ENCODE peak calls at places on chromosome 12, in eight cellular contexts. E is H9; C is cardiac fibroblast; H is retina; J is neural crest cell; V is germinal center; T is activated CD4-positive, alpha-beta T cell treated with anti-CD3 and anti-CD28 coated beads for 4 hours; L is retinal pigment epithelial cell. P is an unnamed sample.

GRCh38 chr12:3187846-3188755 is 110.9 kb downstream of the TSPAN9 start:
- DNase-seq in E (no peak), C (no peak), H (no peak), J (no peak), V (no peak), T (no peak), L (no peak), P (no peak)

GRCh38 chr12:9951026-9951652 is 19.0 kb upstream of the CLEC2A start:
- DNase-seq in E (no peak), C (no peak), H (no peak), J (no peak), V (no peak), T (no peak), L (no peak), P (no peak)

GRCh38 chr12:52837781-52838736 is 3.9 kb upstream of the KRT79 start:
- DNase-seq in E (peak; percentile 23), C (peak; percentile 26), H (no peak), J (no peak), V (no peak), T (no peak), L (no peak), P (no peak)

GRCh38 chr12:31832740-31833540 is 104.1 kb upstream of the AMN1 start:
- DNase-seq in E (no peak), C (no peak), H (no peak), J (no peak), V (peak; percentile 15), T (peak; percentile 19), L (no peak), P (peak; percentile 52)

GRCh38 chr12:50050410-50051280 is 6.8 kb upstream of the ASIC1 start:
- DNase-seq in E (peak; percentile 69), C (peak; percentile 93), H (peak; percentile 68), J (no peak), V (no peak), T (no peak), L (no peak), P (no peak)

GRCh38 chr12:108306014-108306501 is 33.1 kb downstream of the CMKLR1 start:
- DNase-seq in E (no peak), C (peak; percentile 38), H (no peak), J (no peak), V (no peak), T (no peak), L (no peak), P (no peak)

GRCh38 chr12:95146767-95147166 is 70.5 kb downstream of the FGD6 start:
- DNase-seq in E (no peak), C (no peak), H (peak; percentile 56), J (no peak), V (no peak), T (no peak), L (no peak), P (no peak)

GRCh38 chr12:27652174-27652763 is 44.0 kb upstream of the REP15 start:
- DNase-seq in E (peak; percentile 58), C (peak; percentile 90), H (peak; percentile 29), J (peak; percentile 61), V (peak; percentile 34), T (peak; percentile 48), L (no peak), P (peak; percentile 69)

GRCh38 chr12:52338241-52338960 is 17.2 kb upstream of the KRT83 start:
- DNase-seq in E (no peak), C (no peak), H (no peak), J (no peak), V (no peak), T (no peak), L (no peak), P (no peak)

GRCh38 chr12:122079038-122079531 is 529 bp downstream of the MLXIP start:
- DNase-seq in E (peak; percentile 72), C (peak; percentile 21), H (peak; percentile 71), J (peak; percentile 27), V (no peak), T (no peak), L (no peak), P (no peak)

GRCh38 chr12:9404469-9405260 is 196.5 kb upstream of the PZP start:
- DNase-seq in E (no peak), C (no peak), H (no peak), J (no peak), V (no peak), T (no peak), L (no peak), P (no peak)

GRCh38 chr12:54522213-54522612 is 24.7 kb downstream of the NCKAP1L start:
- DNase-seq in E (no peak), C (peak; percentile 17), H (no peak), J (no peak), V (no peak), T (no peak), L (no peak), P (no peak)

GRCh38 chr12:117367006-117367638 is 5.7 kb upstream of the NOS1 start:
- DNase-seq in E (peak; percentile 88), C (peak; percentile 78), H (peak; percentile 87), J (peak; percentile 85), V (peak; percentile 75), T (peak; percentile 20), L (peak; percentile 10), P (peak; percentile 68)

GRCh38 chr12:55929306-55929791 is 1.6 kb upstream of the DGKA start:
- DNase-seq in E (no peak), C (no peak), H (no peak), J (no peak), V (peak; percentile 88), T (peak; percentile 81), L (no peak), P (peak; percentile 99)

GRCh38 chr12:96329018-96329417 is 71.2 kb downstream of the CDK17 start:
- DNase-seq in E (no peak), C (no peak), H (no peak), J (no peak), V (no peak), T (no peak), L (no peak), P (no peak)

GRCh38 chr12:91126516-91126915 is 15.2 kb upstream of the LUM start:
- DNase-seq in E (no peak), C (no peak), H (no peak), J (no peak), V (no peak), T (no peak), L (no peak), P (no peak)

GRCh38 chr12:70721216-70721615 is 84.0 kb upstream of the PTPRB start:
- DNase-seq in E (no peak), C (no peak), H (peak; percentile 61), J (no peak), V (no peak), T (no peak), L (no peak), P (no peak)

GRCh38 chr12:86838709-86839108 is 582.5 kb upstream of the MGAT4C start:
- DNase-seq in E (peak; percentile 25), C (peak; percentile 45), H (peak; percentile 11), J (no peak), V (no peak), T (no peak), L (no peak), P (no peak)

GRCh38 chr12:62438098-62438692 is 28.4 kb upstream of the MON2 start:
- DNase-seq in E (no peak), C (peak; percentile 75), H (peak; percentile 44), J (peak; percentile 68), V (peak; percentile 39), T (peak; percentile 65), L (no peak), P (peak; percentile 60)

P was measured in OCI-LY7.